ENCODE peak calls at places on chromosomes 3 and 15, in ten cellular contexts. K, D, T, Y, A, F, C, W, X and N are unnamed samples.

GRCh38 chr3:5806192-5806591 is 618.7 kb downstream of the EDEM1 start:
- DNase-seq in C (no peak), F (no peak), T (peak), K (no peak), A (no peak), Y (no peak), X (no peak), D (no peak), W (no peak), N (no peak)

GRCh38 chr3:194833511-194833910 is 147.8 kb downstream of the FAM43A start:
- DNase-seq in F (no peak), A (no peak), D (no peak), K (no peak), X (no peak), T (no peak), Y (no peak), W (no peak), C (no peak), N (no peak)

GRCh38 chr15:79924379-79924778 is 27.6 kb upstream of the MTHFS start:
- DNase-seq in C (no peak), T (no peak), A (no peak), X (no peak), W (no peak), D (no peak), Y (no peak), K (no peak), F (no peak), N (no peak)

GRCh38 chr3:26621891-26622633 is 510 bp upstream of the LRRC3B start:
- DNase-seq in X (no peak), A (peak), T (no peak), D (no peak), W (no peak), Y (no peak), F (no peak), C (no peak), K (no peak), N (no peak)

GRCh38 chr3:140250945-140251344 is 316.0 kb downstream of the CLSTN2 start:
- DNase-seq in T (no peak), K (no peak), F (no peak), C (no peak), W (no peak), D (no peak), X (no peak), Y (no peak), A (no peak), N (no peak)

GRCh38 chr15:57582080-57582479 is 9.6 kb upstream of the MYZAP start:
- DNase-seq in X (no peak), A (no peak), T (no peak), W (no peak), D (no peak), C (no peak), Y (no peak), K (no peak), F (no peak), N (no peak)

GRCh38 chr3:105564546-105565288 is 198.0 kb downstream of the ALCAM start:
- DNase-seq in K (no peak), C (no peak), A (no peak), Y (no peak), W (no peak), X (no peak), F (no peak), D (peak), T (no peak), N (no peak)

GRCh38 chr3:197354195-197355059 is 56.0 kb upstream of the DLG1 start:
- DNase-seq in X (peak), A (no peak), Y (no peak), F (no peak), C (no peak), T (no peak), W (no peak), K (no peak), D (no peak), N (no peak)

GRCh38 chr3:142263126-142263525 is 37.7 kb upstream of the GK5 start:
- DNase-seq in C (no peak), Y (no peak), A (no peak), F (no peak), W (no peak), D (no peak), X (no peak), T (no peak), K (no peak), N (no peak)